ENCODE peak calls at places on chromosome 4, in seven cellular contexts. One of them, this sample, is unnamed.
A peak's percentile ranks its signal among the peaks of the same experiment; 100 is the strongest.

GRCh38 chr4:145069361-145069760 is 28.6 kb downstream of the ANAPC10 start:
- DNase-seq in HepG2: no peak
- DNase-seq in GM12878: no peak
- DNase-seq in H1: no peak
- DNase-seq in K562: no peak
- DNase-seq in SK-N-SH: no peak
- DNase-seq in HCT116: peak; percentile 32
- DNase-seq in this sample: no peak

GRCh38 chr4:7971881-7972500 is 32.3 kb upstream of the AFAP1 start:
- DNase-seq in K562: no peak
- DNase-seq in SK-N-SH: no peak
- DNase-seq in GM12878: no peak
- DNase-seq in HCT116: no peak
- DNase-seq in HepG2: peak; percentile 23
- DNase-seq in H1: no peak
- DNase-seq in this sample: no peak

GRCh38 chr4:127844605-127845116 is 36.0 kb upstream of the PLK4 start:
- DNase-seq in SK-N-SH: no peak
- DNase-seq in K562: peak; percentile 64
- DNase-seq in H1: no peak
- DNase-seq in HepG2: no peak
- DNase-seq in GM12878: no peak
- DNase-seq in HCT116: no peak
- DNase-seq in this sample: no peak

GRCh38 chr4:8832130-8832930 is 39.3 kb downstream of the HMX1 start:
- DNase-seq in HepG2: no peak
- DNase-seq in GM12878: no peak
- DNase-seq in SK-N-SH: no peak
- DNase-seq in H1: no peak
- DNase-seq in HCT116: no peak
- DNase-seq in K562: no peak
- DNase-seq in this sample: no peak

GRCh38 chr4:187184513-187184912 is 460.9 kb upstream of the FAT1 start:
- DNase-seq in SK-N-SH: no peak
- DNase-seq in K562: no peak
- DNase-seq in GM12878: no peak
- DNase-seq in HCT116: no peak
- DNase-seq in HepG2: no peak
- DNase-seq in H1: no peak
- DNase-seq in this sample: no peak

GRCh38 chr4:10640535-10641159 is 43.9 kb downstream of the CLNK start:
- DNase-seq in HepG2: no peak
- DNase-seq in K562: no peak
- DNase-seq in H1: no peak
- DNase-seq in GM12878: no peak
- DNase-seq in HCT116: no peak
- DNase-seq in SK-N-SH: no peak
- DNase-seq in this sample: no peak

GRCh38 chr4:137735561-137736104 is 203.3 kb upstream of the PCDH18 start:
- DNase-seq in GM12878: no peak
- DNase-seq in K562: no peak
- DNase-seq in SK-N-SH: no peak
- DNase-seq in HepG2: no peak
- DNase-seq in H1: no peak
- DNase-seq in HCT116: no peak
- DNase-seq in this sample: no peak

GRCh38 chr4:176896211-176896610 is 103.5 kb upstream of the VEGFC start:
- DNase-seq in HCT116: no peak
- DNase-seq in H1: no peak
- DNase-seq in SK-N-SH: no peak
- DNase-seq in GM12878: no peak
- DNase-seq in K562: no peak
- DNase-seq in HepG2: no peak
- DNase-seq in this sample: no peak

GRCh38 chr4:138110815-138111214 is 131.3 kb downstream of the SLC7A11 start:
- DNase-seq in HCT116: no peak
- DNase-seq in SK-N-SH: no peak
- DNase-seq in GM12878: no peak
- DNase-seq in K562: no peak
- DNase-seq in H1: no peak
- DNase-seq in HepG2: no peak
- DNase-seq in this sample: no peak

GRCh38 chr4:55458164-55458563 is 62.4 kb downstream of the TMEM165 start:
- DNase-seq in HepG2: no peak
- DNase-seq in H1: no peak
- DNase-seq in SK-N-SH: no peak
- DNase-seq in K562: no peak
- DNase-seq in HCT116: no peak
- DNase-seq in GM12878: no peak
- DNase-seq in this sample: no peak

GRCh38 chr4:169741569-169741968 is 16.2 kb downstream of the HPF1 start:
- DNase-seq in HepG2: no peak
- DNase-seq in GM12878: no peak
- DNase-seq in K562: no peak
- DNase-seq in HCT116: no peak
- DNase-seq in SK-N-SH: no peak
- DNase-seq in H1: no peak
- DNase-seq in this sample: no peak

GRCh38 chr4:118927976-118928375 is 39.3 kb downstream of the SYNPO2 start:
- DNase-seq in GM12878: no peak
- DNase-seq in SK-N-SH: no peak
- DNase-seq in HCT116: no peak
- DNase-seq in HepG2: no peak
- DNase-seq in H1: no peak
- DNase-seq in K562: no peak
- DNase-seq in this sample: no peak

GRCh38 chr4:79922011-79922410 is 151.0 kb downstream of the ANTXR2 start:
- DNase-seq in GM12878: no peak
- DNase-seq in SK-N-SH: no peak
- DNase-seq in K562: no peak
- DNase-seq in H1: no peak
- DNase-seq in HCT116: no peak
- DNase-seq in HepG2: no peak
- DNase-seq in this sample: no peak

GRCh38 chr4:173697840-173698239 is 167.8 kb upstream of the HAND2 start:
- DNase-seq in SK-N-SH: no peak
- DNase-seq in K562: no peak
- DNase-seq in HCT116: no peak
- DNase-seq in GM12878: no peak
- DNase-seq in HepG2: no peak
- DNase-seq in H1: no peak
- DNase-seq in this sample: no peak

GRCh38 chr4:25129926-25130325 is 30.3 kb downstream of the SEPSECS start:
- DNase-seq in SK-N-SH: no peak
- DNase-seq in HCT116: no peak
- DNase-seq in GM12878: no peak
- DNase-seq in H1: no peak
- DNase-seq in HepG2: no peak
- DNase-seq in K562: no peak
- DNase-seq in this sample: no peak

GRCh38 chr4:165518658-165519057 is 139.8 kb downstream of the CPE start:
- DNase-seq in K562: no peak
- DNase-seq in H1: no peak
- DNase-seq in HepG2: no peak
- DNase-seq in GM12878: no peak
- DNase-seq in SK-N-SH: no peak
- DNase-seq in HCT116: no peak
- DNase-seq in this sample: no peak

GRCh38 chr4:53015681-53016080 is 153.6 kb downstream of the RASL11B start:
- DNase-seq in HepG2: peak; percentile 66
- DNase-seq in K562: peak; percentile 55
- DNase-seq in GM12878: no peak
- DNase-seq in H1: peak; percentile 3
- DNase-seq in HCT116: peak; percentile 26
- DNase-seq in SK-N-SH: peak; percentile 36
- DNase-seq in this sample: no peak

GRCh38 chr4:142126890-142127497 is 490.6 kb downstream of the IL15 start:
- DNase-seq in SK-N-SH: peak; percentile 15
- DNase-seq in K562: peak; percentile 56
- DNase-seq in HepG2: peak; percentile 31
- DNase-seq in H1: peak; percentile 3
- DNase-seq in GM12878: peak; percentile 13
- DNase-seq in HCT116: peak; percentile 66
- DNase-seq in this sample: no peak

GRCh38 chr4:158314756-158315487 is 104.6 kb downstream of the TMEM144 start:
- DNase-seq in HCT116: no peak
- DNase-seq in HepG2: no peak
- DNase-seq in GM12878: no peak
- DNase-seq in H1: no peak
- DNase-seq in K562: no peak
- DNase-seq in SK-N-SH: no peak
- DNase-seq in this sample: no peak

GRCh38 chr4:88953400-88953799 is 103.6 kb downstream of the FAM13A start:
- DNase-seq in K562: no peak
- DNase-seq in HCT116: no peak
- DNase-seq in GM12878: peak; percentile 4
- DNase-seq in SK-N-SH: no peak
- DNase-seq in HepG2: no peak
- DNase-seq in H1: no peak
- DNase-seq in this sample: no peak

GRCh38 chr4:143443728-143444127 is 69.8 kb upstream of the SMARCA5 start:
- DNase-seq in H1: no peak
- DNase-seq in K562: no peak
- DNase-seq in SK-N-SH: no peak
- DNase-seq in GM12878: no peak
- DNase-seq in HepG2: no peak
- DNase-seq in HCT116: no peak
- DNase-seq in this sample: no peak

GRCh38 chr4:174222266-174222872 is 61.1 kb downstream of the FBXO8 start:
- DNase-seq in HepG2: peak; percentile 16
- DNase-seq in H1: no peak
- DNase-seq in K562: peak; percentile 60
- DNase-seq in HCT116: peak; percentile 13
- DNase-seq in GM12878: no peak
- DNase-seq in SK-N-SH: no peak
- DNase-seq in this sample: no peak

GRCh38 chr4:3320361-3321023 is 27.7 kb downstream of the RGS12 start:
- DNase-seq in GM12878: no peak
- DNase-seq in HepG2: no peak
- DNase-seq in H1: no peak
- DNase-seq in K562: no peak
- DNase-seq in SK-N-SH: no peak
- DNase-seq in HCT116: no peak
- DNase-seq in this sample: no peak

GRCh38 chr4:16026155-16026761 is 57.6 kb downstream of the PROM1 start:
- DNase-seq in HCT116: peak; percentile 48
- DNase-seq in GM12878: peak; percentile 25
- DNase-seq in SK-N-SH: peak; percentile 39
- DNase-seq in H1: no peak
- DNase-seq in K562: peak; percentile 65
- DNase-seq in HepG2: peak; percentile 44
- DNase-seq in this sample: peak; percentile 63

DNA sequence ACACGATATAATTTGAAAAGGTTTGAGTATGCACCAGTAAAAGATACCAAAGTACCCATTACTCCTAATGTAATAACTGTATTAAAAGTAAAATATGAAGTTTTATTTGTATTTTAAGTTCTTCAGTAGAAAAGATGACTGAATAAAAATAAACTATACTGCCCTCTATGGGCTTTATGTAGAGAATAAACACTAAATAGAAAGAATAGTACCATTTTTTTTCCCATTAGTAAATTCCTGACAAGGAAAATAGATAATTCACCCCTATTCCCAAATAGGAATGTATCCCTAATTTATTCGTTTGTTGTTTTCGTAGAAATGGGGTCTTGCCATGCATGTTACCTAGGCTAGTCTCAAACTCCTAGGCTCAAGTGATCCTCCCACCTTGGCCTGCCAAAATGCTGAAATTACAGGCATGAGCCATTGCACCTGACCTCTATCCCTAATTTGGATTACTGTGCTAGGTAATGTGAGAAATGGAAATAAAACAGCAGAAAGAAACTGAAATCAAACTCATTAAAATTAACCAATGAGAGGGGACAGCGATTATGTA is 73.6 kb upstream of the COX18 start:
- DNase-seq in HCT116: no peak
- DNase-seq in HepG2: no peak
- DNase-seq in SK-N-SH: no peak
- DNase-seq in GM12878: no peak
- DNase-seq in H1: no peak
- DNase-seq in K562: no peak
- DNase-seq in this sample: no peak
- TF ChIP-seq JUND in HCT116: no peak
- TF ChIP-seq JUND in HepG2: no peak
- TF ChIP-seq JUND in SK-N-SH: no peak
- TF ChIP-seq JUND in GM12878: no peak
- TF ChIP-seq JUND in H1: no peak
- TF ChIP-seq JUND in K562: no peak
- TF ChIP-seq JUND in this sample: no peak

GRCh38 chr4:84492737-84493091 is 6.4 kb downstream of the NKX6-1 start:
- DNase-seq in H1: no peak
- DNase-seq in K562: no peak
- DNase-seq in HepG2: no peak
- DNase-seq in HCT116: no peak
- DNase-seq in SK-N-SH: peak; percentile 36
- DNase-seq in GM12878: no peak
- DNase-seq in this sample: no peak
- TF ChIP-seq JUND in H1: no peak
- TF ChIP-seq JUND in K562: no peak
- TF ChIP-seq JUND in HepG2: no peak
- TF ChIP-seq JUND in HCT116: no peak
- TF ChIP-seq JUND in SK-N-SH: no peak
- TF ChIP-seq JUND in GM12878: no peak
- TF ChIP-seq JUND in this sample: no peak

GRCh38 chr4:921830-922331 is 10.2 kb downstream of the GAK start:
- DNase-seq in H1: no peak
- DNase-seq in SK-N-SH: peak; percentile 2
- DNase-seq in GM12878: peak; percentile 83
- DNase-seq in HCT116: no peak
- DNase-seq in K562: no peak
- DNase-seq in HepG2: no peak
- DNase-seq in this sample: no peak
- TF ChIP-seq JUND in H1: no peak
- TF ChIP-seq JUND in SK-N-SH: no peak
- TF ChIP-seq JUND in GM12878: no peak
- TF ChIP-seq JUND in HCT116: no peak
- TF ChIP-seq JUND in K562: no peak
- TF ChIP-seq JUND in HepG2: no peak
- TF ChIP-seq JUND in this sample: no peak

GRCh38 chr4:184648220-184649025 is 824 bp downstream of the CASP3 start:
- DNase-seq in GM12878: no peak
- DNase-seq in K562: peak; percentile 68
- DNase-seq in SK-N-SH: peak; percentile 62
- DNase-seq in H1: no peak
- DNase-seq in HepG2: peak; percentile 34
- DNase-seq in HCT116: no peak
- DNase-seq in this sample: peak; percentile 57

GRCh38 chr4:184651899-184652298 is 2.4 kb downstream of the PRIMPOL start:
- DNase-seq in SK-N-SH: no peak
- DNase-seq in H1: no peak
- DNase-seq in GM12878: no peak
- DNase-seq in HCT116: no peak
- DNase-seq in HepG2: no peak
- DNase-seq in K562: no peak
- DNase-seq in this sample: no peak

GRCh38 chr4:184649026-184649970 is at the start of the genes CASP3 and PRIMPOL:
- DNase-seq in K562: peak; percentile 98
- DNase-seq in GM12878: peak; percentile 60
- DNase-seq in HCT116: peak; percentile 59
- DNase-seq in H1: peak; percentile 72
- DNase-seq in HepG2: peak; percentile 86
- DNase-seq in SK-N-SH: peak; percentile 95
- DNase-seq in this sample: peak; percentile 95

GRCh38 chr4:184647391-184648101 is 1.7 kb downstream of the CASP3 start:
- DNase-seq in K562: no peak
- DNase-seq in HepG2: no peak
- DNase-seq in GM12878: no peak
- DNase-seq in HCT116: no peak
- DNase-seq in SK-N-SH: no peak
- DNase-seq in H1: no peak
- DNase-seq in this sample: no peak

GRCh38 chr4:184649971-184650855 is 675 bp downstream of the PRIMPOL start:
- DNase-seq in K562: peak; percentile 53
- DNase-seq in GM12878: no peak
- DNase-seq in HepG2: peak; percentile 17
- DNase-seq in SK-N-SH: peak; percentile 31
- DNase-seq in H1: no peak
- DNase-seq in HCT116: no peak
- DNase-seq in this sample: peak; percentile 41
- TF ChIP-seq JUND in K562: no peak
- TF ChIP-seq JUND in GM12878: no peak
- TF ChIP-seq JUND in HepG2: no peak
- TF ChIP-seq JUND in SK-N-SH: no peak
- TF ChIP-seq JUND in H1: no peak
- TF ChIP-seq JUND in HCT116: no peak
- TF ChIP-seq JUND in this sample: no peak

This sample was measured in T47D.